ENCODE peak calls at places on chromosomes 6 and 20, in seven cellular contexts. C is CD4-positive, alpha-beta T cell; Z is GM12878; H is uterus; K is psoas muscle; P is AG04450; L is ovary. V is an unnamed sample.

GRCh38 chr20:37522258-37523011 is 1.4 kb downstream of the NNAT start:
- DNase-seq in C (no peak), Z (no peak), H (no peak), K (peak; percentile 89), P (no peak), L (no peak), V (peak; percentile 83)

GRCh38 chr6:107304421-107305025 is 154.8 kb downstream of the PDSS2 start:
- DNase-seq in C (no peak), Z (no peak), H (no peak), K (no peak), P (no peak), L (no peak), V (peak; percentile 69)

GRCh38 chr6:52020961-52021570 is 66.3 kb downstream of the PKHD1 start:
- DNase-seq in C (no peak), Z (no peak), H (no peak), K (no peak), P (no peak), L (no peak), V (peak; percentile 7)

GRCh38 chr6:47062346-47062745 is 20.2 kb upstream of the ADGRF1 start:
- DNase-seq in C (no peak), Z (no peak), H (no peak), K (no peak), P (no peak), L (no peak), V (no peak)

GRCh38 chr6:89252902-89253301 is 35.7 kb upstream of the GABRR1 start:
- DNase-seq in C (no peak), Z (no peak), H (no peak), K (no peak), P (no peak), L (no peak), V (no peak)

GRCh38 chr6:66226099-66226498 is 519.1 kb upstream of the EYS start:
- DNase-seq in C (no peak), Z (no peak), H (no peak), K (no peak), P (no peak), L (no peak), V (peak; percentile 2)

GRCh38 chr20:57652865-57653545 is 32.8 kb upstream of the ZBP1 start:
- DNase-seq in C (no peak), Z (no peak), H (peak; percentile 15), K (peak; percentile 39), P (no peak), L (peak; percentile 8), V (no peak)

GRCh38 chr20:1299522-1299921 is 29.4 kb downstream of the SDCBP2 start:
- DNase-seq in C (peak; percentile 30), Z (no peak), H (no peak), K (peak; percentile 23), P (no peak), L (no peak), V (peak; percentile 38)

GRCh38 chr6:157235600-157236039 is 87.7 kb downstream of the TMEM242 start:
- DNase-seq in C (peak; percentile 45), Z (no peak), H (peak; percentile 73), K (peak; percentile 83), P (no peak), L (peak; percentile 67), V (peak; percentile 20)

GRCh38 chr20:64037498-64038213 is 1.7 kb downstream of the C20orf204 start:
- DNase-seq in C (no peak), Z (no peak), H (no peak), K (no peak), P (no peak), L (no peak), V (no peak)

GRCh38 chr6:4308354-4308753 is 173.0 kb upstream of the ECI2 start:
- DNase-seq in C (no peak), Z (no peak), H (no peak), K (no peak), P (no peak), L (no peak), V (no peak)

DNA sequence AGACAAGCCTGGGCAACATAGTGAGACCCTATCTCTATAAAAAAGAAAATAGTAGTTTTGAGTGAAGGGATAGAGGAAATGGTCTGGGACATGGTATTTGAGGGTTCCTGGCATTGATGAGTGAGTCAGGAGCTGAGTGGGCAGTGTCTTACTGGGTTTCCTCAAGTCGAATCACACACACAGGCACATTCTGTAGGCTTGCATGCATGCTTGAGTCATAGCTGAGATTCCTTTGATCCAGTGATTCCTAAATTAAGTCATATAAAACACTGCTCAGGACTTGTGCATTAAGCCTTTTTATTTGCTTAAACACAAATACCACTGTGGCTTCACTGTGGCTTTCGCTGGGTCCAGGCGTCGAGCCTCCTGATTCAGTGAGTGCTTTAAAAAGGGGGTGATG is 71.8 kb upstream of the TMEM181 start:
- DNase-seq in C (no peak), Z (no peak), H (no peak), K (no peak), P (peak; percentile 88), L (no peak), V (peak; percentile 87)
- H3K27ac ChIP-seq in C (no peak overlapping the region), Z (no peak overlapping the region), H (no peak overlapping the region), K (no peak overlapping the region), P (peak overlapping the region; percentile 84), L (no peak overlapping the region), V (peak overlapping the region; percentile 72)

GRCh38 chr20:5061209-5061608 is 58.5 kb downstream of the PCNA start:
- DNase-seq in C (no peak), Z (no peak), H (no peak), K (no peak), P (no peak), L (no peak), V (peak; percentile 92)

GRCh38 chr20:5070081-5070480 is 49.7 kb downstream of the PCNA start:
- DNase-seq in C (no peak), Z (no peak), H (no peak), K (no peak), P (no peak), L (no peak), V (no peak)

GRCh38 chr20:5067877-5068276 is 51.9 kb downstream of the PCNA start:
- DNase-seq in C (no peak), Z (no peak), H (no peak), K (no peak), P (no peak), L (no peak), V (no peak)

GRCh38 chr20:5069141-5069806 is 50.5 kb downstream of the PCNA start:
- DNase-seq in C (no peak), Z (no peak), H (no peak), K (no peak), P (no peak), L (no peak), V (no peak)

DNA sequence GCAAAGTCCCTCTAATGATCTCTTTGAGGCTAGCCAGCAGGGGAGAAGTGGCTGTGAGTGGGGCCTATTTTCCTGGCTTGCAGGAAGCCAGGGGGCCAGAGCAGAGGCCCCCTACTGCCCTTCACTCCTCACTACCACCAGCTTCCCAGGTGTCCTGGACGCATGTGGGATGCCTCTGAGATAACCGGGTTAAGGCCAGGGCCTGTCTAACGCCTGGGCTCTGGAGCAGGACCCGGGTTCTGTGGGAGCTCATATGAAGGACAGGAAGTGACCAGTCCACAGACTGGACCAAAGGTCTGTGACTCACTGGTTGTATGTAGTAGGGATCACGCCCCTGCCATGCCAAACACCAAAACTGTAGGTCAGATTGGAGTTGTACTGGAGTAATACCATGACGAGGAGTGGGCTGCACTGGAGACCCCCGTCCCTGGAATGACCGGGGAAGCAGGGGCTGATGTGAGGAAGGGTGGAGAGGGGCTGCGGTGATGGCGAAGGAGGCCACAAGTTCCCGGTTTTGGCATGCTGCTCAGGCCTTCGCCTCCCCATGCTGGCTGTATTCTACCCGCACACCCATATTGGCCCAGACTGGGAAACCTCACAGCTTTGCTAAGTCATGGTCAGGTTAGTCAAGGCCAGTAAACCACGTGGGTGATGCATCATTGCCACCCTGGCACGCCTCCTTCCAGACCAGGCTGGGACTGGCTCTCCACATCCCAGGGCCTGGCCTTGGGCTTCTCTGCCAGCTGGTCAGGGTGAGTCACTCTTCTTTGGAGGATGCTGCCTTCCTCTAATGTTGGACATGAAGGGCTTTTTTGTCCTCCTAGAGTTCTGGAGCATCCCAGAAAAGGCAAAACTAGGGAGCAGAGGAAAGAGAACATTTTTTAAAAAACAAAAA is 54.0 kb downstream of the PCNA start:
- DNase-seq in C (no peak), Z (no peak), H (peak; percentile 15), K (peak; percentile 74), P (peak; percentile 91), L (peak; percentile 70), V (peak; percentile 95)
- H3K27ac ChIP-seq in C (no peak overlapping the region), Z (no peak overlapping the region), H (no peak overlapping the region), K (no peak overlapping the region), P (peak overlapping the region; percentile 98), L (peak overlapping the region; percentile 69), V (peak overlapping the region; percentile 94)

GRCh38 chr20:51697119-51697826 is 70.9 kb downstream of the ATP9A start:
- DNase-seq in C (no peak), Z (no peak), H (no peak), K (no peak), P (no peak), L (no peak), V (no peak)
- H3K27ac ChIP-seq in C (no peak overlapping the region), Z (no peak overlapping the region), H (no peak overlapping the region), K (no peak overlapping the region), P (no peak overlapping the region), L (no peak overlapping the region), V (no peak overlapping the region)

DNA sequence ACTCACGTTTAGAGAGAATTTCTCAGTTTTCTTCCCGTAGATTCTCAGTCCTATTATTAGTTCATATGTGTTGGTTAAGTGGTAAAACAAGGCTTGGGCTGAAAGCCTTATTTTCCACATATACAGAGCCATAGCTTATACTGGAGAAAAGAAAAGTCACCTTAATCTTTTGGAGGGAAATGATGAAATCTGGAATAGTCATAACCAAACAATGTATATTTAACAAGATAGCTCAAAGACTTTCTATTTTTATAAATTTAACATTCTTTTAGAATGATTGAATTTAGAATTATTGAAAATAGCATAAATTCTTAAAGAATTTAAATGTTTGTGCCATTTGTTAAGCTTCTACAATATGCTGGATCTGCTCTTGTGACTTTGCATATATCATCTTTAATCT is 85.8 kb downstream of the CDKAL1 start:
- DNase-seq in C (no peak), Z (no peak), H (no peak), K (no peak), P (no peak), L (no peak), V (no peak)
- H3K27ac ChIP-seq in C (no peak overlapping the region), Z (no peak overlapping the region), H (no peak overlapping the region), K (no peak overlapping the region), P (no peak overlapping the region), L (no peak overlapping the region), V (no peak overlapping the region)